ENCODE peak calls at places on chromosome 14, in nine cellular contexts. A is prostate gland, I is heart left ventricle, K is tibial nerve, P is body of pancreas, Y is stomach, J is ovary, X is K562, S is NB4. R is an unnamed sample.

GRCh38 chr14:103688906-103689902 is 26.0 kb downstream of the XRCC3 start:
- DNase-seq in A (peak; percentile 8), P (peak; percentile 62), K (peak; percentile 8), S (no peak), I (peak; percentile 64), X (no peak), Y (no peak), J (peak; percentile 65), R (no peak)

GRCh38 chr14:94689985-94690400 is 77.8 kb downstream of the SERPINA3 start:
- DNase-seq in S (no peak), P (no peak), A (no peak), Y (no peak), K (no peak), X (no peak), I (no peak), J (no peak), R (no peak)

GRCh38 chr14:32329146-32329545 is at the start of gene AKAP6:
- DNase-seq in K (no peak), P (no peak), I (no peak), S (no peak), J (no peak), Y (no peak), A (no peak), X (no peak), R (no peak)

GRCh38 chr14:58096731-58097130 is 55.3 kb downstream of the ARMH4 start:
- DNase-seq in P (no peak), J (no peak), K (no peak), A (no peak), I (no peak), Y (no peak), X (no peak), S (no peak), R (no peak)

GRCh38 chr14:104450811-104451401 is 128.7 kb upstream of the C14orf180 start:
- DNase-seq in Y (no peak), P (no peak), X (no peak), S (no peak), A (no peak), I (no peak), J (no peak), K (no peak), R (no peak)

GRCh38 chr14:81252278-81252677 is 31.5 kb upstream of the GTF2A1 start:
- DNase-seq in S (no peak), A (no peak), I (no peak), Y (no peak), X (no peak), P (no peak), J (no peak), K (no peak), R (no peak)

GRCh38 chr14:34460841-34461240 is 1.2 kb downstream of the SPTSSA start:
- DNase-seq in I (no peak), J (no peak), K (no peak), X (no peak), Y (no peak), A (no peak), S (no peak), P (no peak), R (no peak)

GRCh38 chr14:83006071-83006670 is 1472.5 kb upstream of the SEL1L start:
- DNase-seq in K (no peak), S (no peak), J (no peak), Y (peak; percentile 74), I (no peak), P (peak; percentile 80), X (no peak), A (no peak), R (no peak)

GRCh38 chr14:64400829-64401459 is 12.8 kb downstream of the MTHFD1 start:
- DNase-seq in A (no peak), P (no peak), S (no peak), J (no peak), X (no peak), I (no peak), Y (no peak), K (no peak), R (no peak)

GRCh38 chr14:85514487-85514886 is 15.5 kb upstream of the FLRT2 start:
- DNase-seq in S (no peak), Y (no peak), K (no peak), J (no peak), X (no peak), A (no peak), I (no peak), P (no peak), R (no peak)

GRCh38 chr14:55201219-55202096 is 10.1 kb upstream of the DLGAP5 start:
- DNase-seq in J (no peak), P (no peak), Y (no peak), X (no peak), I (no peak), S (no peak), K (no peak), A (no peak), R (no peak)

GRCh38 chr14:54025661-54026060 is 69.0 kb upstream of the BMP4 start:
- DNase-seq in S (peak; percentile 4), A (no peak), J (no peak), X (no peak), K (no peak), P (no peak), Y (no peak), I (no peak), R (no peak)

GRCh38 chr14:60642790-60643397 is 6.4 kb downstream of the SIX1 start:
- DNase-seq in J (no peak), K (no peak), P (no peak), X (no peak), I (no peak), A (no peak), Y (no peak), S (no peak), R (no peak)

GRCh38 chr14:104536942-104537612 is 42.5 kb upstream of the C14orf180 start:
- DNase-seq in K (no peak), I (no peak), S (no peak), X (no peak), A (peak; percentile 33), Y (no peak), J (no peak), P (no peak), R (peak; percentile 68)

GRCh38 chr14:85125331-85125730 is 404.6 kb upstream of the FLRT2 start:
- DNase-seq in S (no peak), A (no peak), I (no peak), K (no peak), P (no peak), Y (no peak), X (no peak), J (no peak), R (no peak)

GRCh38 chr14:61300209-61300608 is 19.1 kb upstream of the TMEM30B start:
- DNase-seq in J (no peak), I (no peak), Y (no peak), K (no peak), A (no peak), S (no peak), X (no peak), P (no peak), R (no peak)

GRCh38 chr14:21039059-21039422 is 3.1 kb upstream of the RNASE7 start:
- DNase-seq in X (no peak), S (no peak), P (peak; percentile 95), I (peak; percentile 90), Y (peak; percentile 80), K (peak; percentile 72), J (peak; percentile 92), A (peak; percentile 88), R (no peak)
- TF ChIP-seq POLR2A in X (no peak), S (no peak), P (peak; percentile 57), I (no peak), Y (no peak), K (peak; percentile 46), J (no peak), A (peak; percentile 21), R (no peak)

GRCh38 chr14:101947904-101948665 is 16.3 kb upstream of the DYNC1H1 start:
- DNase-seq in X (peak; percentile 97), I (peak; percentile 100), A (peak; percentile 100), S (peak; percentile 100), K (peak; percentile 100), J (peak; percentile 100), P (peak; percentile 100), Y (peak; percentile 100), R (peak; percentile 98)
- TF ChIP-seq POLR2A in X (peak; percentile 97), I (peak; percentile 81), A (peak; percentile 92), S (peak; percentile 86), K (peak; percentile 96), J (peak; percentile 94), P (peak; percentile 99), Y (no peak), R (peak; percentile 69)

DNA sequence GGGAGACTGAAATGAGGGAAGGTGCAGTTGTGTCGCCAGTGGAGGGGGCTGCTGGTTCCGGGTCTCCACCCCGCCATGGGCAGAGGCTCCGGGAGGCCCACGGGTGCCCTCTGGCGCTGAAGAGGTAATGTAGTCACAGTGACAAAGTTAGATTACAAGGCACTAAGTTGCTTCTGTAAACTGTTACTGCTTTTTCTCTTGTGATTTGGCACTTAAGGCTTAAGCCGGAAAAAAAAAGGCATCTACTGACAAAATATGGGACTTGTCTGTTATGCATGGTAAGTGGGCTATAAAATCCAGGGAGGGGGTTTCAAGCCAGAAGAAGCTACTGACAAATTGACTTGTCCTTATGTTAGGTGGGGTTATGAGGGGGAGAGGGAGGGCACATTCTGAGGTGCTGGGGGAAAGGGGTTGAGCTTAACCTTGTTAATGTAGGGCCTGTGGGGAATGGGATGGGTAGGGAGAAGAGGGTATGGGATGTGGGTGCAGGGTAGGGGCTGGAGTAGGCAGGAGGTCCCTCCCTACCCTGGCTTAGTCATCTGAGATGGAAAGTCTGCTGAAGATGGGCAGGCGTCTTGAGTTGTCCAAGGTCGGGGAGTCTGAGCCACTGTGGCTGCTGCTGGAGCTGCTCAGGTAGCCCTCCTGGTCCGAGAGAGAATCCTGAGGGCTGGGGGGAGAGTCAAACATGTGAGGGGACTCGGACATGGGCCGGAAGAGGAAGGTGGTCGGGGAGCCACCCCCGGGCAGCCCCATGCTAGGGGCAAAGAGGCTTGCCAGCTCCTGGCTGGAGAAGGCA is 3.7 kb downstream of the ZFP36L1 start:
- DNase-seq in X (peak; percentile 73), A (peak; percentile 80), P (peak; percentile 90), K (peak; percentile 71), Y (peak; percentile 88), I (peak; percentile 91), J (peak; percentile 65), S (peak; percentile 86), R (no peak)
- TF ChIP-seq POLR2A in X (no peak), A (peak; percentile 8), P (peak; percentile 61), K (no peak), Y (no peak), I (no peak), J (no peak), S (no peak), R (no peak)

GRCh38 chr14:77032854-77033621 is 4.5 kb upstream of the IRF2BPL start:
- DNase-seq in X (no peak), A (peak; percentile 97), S (peak; percentile 93), Y (peak; percentile 91), I (peak; percentile 95), P (peak; percentile 96), J (peak; percentile 93), K (peak; percentile 89), R (no peak)

GRCh38 chr14:77035267-77035666 is 6.8 kb upstream of the IRF2BPL start:
- DNase-seq in X (no peak), J (no peak), P (no peak), Y (no peak), S (no peak), K (no peak), I (no peak), A (no peak), R (no peak)

GRCh38 chr14:77031680-77032482 is 3.4 kb upstream of the IRF2BPL start:
- DNase-seq in X (no peak), I (peak; percentile 68), J (peak; percentile 29), S (peak; percentile 54), Y (no peak), K (no peak), A (no peak), P (peak; percentile 39), R (no peak)

GRCh38 chr14:77033622-77034521 is 5.4 kb upstream of the IRF2BPL start:
- DNase-seq in P (peak; percentile 86), I (peak; percentile 89), Y (peak; percentile 82), J (peak; percentile 80), A (peak; percentile 82), X (no peak), K (peak; percentile 72), S (peak; percentile 86), R (no peak)

GRCh38 chr14:77032483-77032853 is 4.0 kb upstream of the IRF2BPL start:
- DNase-seq in K (no peak), J (no peak), X (no peak), Y (no peak), S (no peak), I (no peak), P (no peak), A (no peak), R (no peak)
- TF ChIP-seq POLR2A in K (no peak), J (no peak), X (no peak), Y (no peak), S (no peak), I (no peak), P (no peak), A (no peak), R (no peak)

R was measured in H54.